ENCODE peak calls at places on chromosomes 11 and 22, in four cellular contexts. V is brain microvascular endothelial cell, O is pancreas, W is caudate nucleus. F is an unnamed sample.

GRCh38 chr22:47625013-47625385 is 862.5 kb downstream of the TBC1D22A start:
- DNase-seq in V (no peak), O (no peak), W (no peak), F (no peak)

GRCh38 chr11:123478352-123478986 is 48.4 kb downstream of the GRAMD1B start:
- DNase-seq in V (peak), O (peak), W (no peak), F (no peak)

GRCh38 chr22:17013396-17014100 is 5.5 kb upstream of the GAB4 start:
- DNase-seq in V (no peak), O (no peak), W (no peak), F (no peak)

GRCh38 chr11:64687204-64687603 is 35.8 kb downstream of the NRXN2 start:
- DNase-seq in V (no peak), O (no peak), W (peak), F (peak)

GRCh38 chr22:23157560-23158515 is 12.6 kb downstream of the RAB36 start:
- DNase-seq in V (no peak), O (no peak), W (no peak), F (no peak)

GRCh38 chr11:107898270-107898669 is 30.0 kb upstream of the RAB39A start:
- DNase-seq in V (peak), O (no peak), W (no peak), F (no peak)

GRCh38 chr11:112225753-112226061 is 521 bp upstream of the PTS start:
- DNase-seq in V (peak), O (no peak), W (no peak), F (peak)

GRCh38 chr11:77322926-77323590 is 21.6 kb upstream of the GDPD4 start:
- DNase-seq in V (no peak), O (no peak), W (no peak), F (no peak)

GRCh38 chr22:23533771-23534191 is 46.3 kb downstream of the IGLL1 start:
- DNase-seq in V (no peak), O (no peak), W (no peak), F (no peak)

GRCh38 chr22:23549198-23549595 is 30.9 kb downstream of the IGLL1 start:
- DNase-seq in V (no peak), O (no peak), W (no peak), F (no peak)

GRCh38 chr11:13278620-13279486 is 1.3 kb downstream of the BMAL1 start:
- DNase-seq in V (no peak), O (peak), W (no peak), F (no peak)

GRCh38 chr11:45528435-45528834 is 137.0 kb downstream of the CHST1 start:
- DNase-seq in V (no peak), O (no peak), W (no peak), F (no peak)

GRCh38 chr11:66476173-66476840 is 3.9 kb upstream of the DPP3 start:
- DNase-seq in V (no peak), O (no peak), W (no peak), F (no peak)

GRCh38 chr11:3836903-3837302 is 3.9 kb downstream of the RHOG start:
- DNase-seq in V (no peak), O (peak), W (no peak), F (no peak)

GRCh38 chr11:84106560-84106959 is 820.4 kb upstream of the CCDC90B start:
- DNase-seq in V (no peak), O (no peak), W (no peak), F (no peak)

GRCh38 chr11:81005595-81005994 is 1564.8 kb upstream of the TENM4 start:
- DNase-seq in V (peak), O (no peak), W (no peak), F (no peak)

GRCh38 chr11:111439905-111440304 is 60.8 kb upstream of the POU2AF1 start:
- DNase-seq in V (no peak), O (no peak), W (no peak), F (no peak)

GRCh38 chr11:93350835-93351234 is 20.3 kb downstream of the DEUP1 start:
- DNase-seq in V (no peak), O (no peak), W (no peak), F (no peak)

GRCh38 chr22:42299586-42300285 is 29.3 kb upstream of the TCF20 start:
- DNase-seq in V (no peak), O (peak), W (no peak), F (peak)

GRCh38 chr11:86099727-86100320 is 30.9 kb upstream of the PICALM start:
- DNase-seq in V (no peak), O (no peak), W (no peak), F (no peak)

GRCh38 chr22:46514592-46515207 is 22.7 kb downstream of the CELSR1 start:
- DNase-seq in V (peak), O (no peak), W (no peak), F (no peak)

GRCh38 chr11:581752-582151 is 5.5 kb downstream of the PHRF1 start:
- DNase-seq in V (no peak), O (no peak), W (no peak), F (no peak)

GRCh38 chr11:113634940-113635575 is 71.0 kb downstream of the TMPRSS5 start:
- DNase-seq in V (no peak), O (no peak), W (no peak), F (no peak)

GRCh38 chr11:86486261-86487030 is 111.8 kb downstream of the CCDC81 start:
- DNase-seq in V (no peak), O (no peak), W (no peak), F (no peak)

GRCh38 chr22:44901301-44901700 is 108.5 kb downstream of the PHF21B start:
- DNase-seq in V (no peak), O (no peak), W (no peak), F (no peak)

GRCh38 chr11:66478823-66479740 is 1.2 kb upstream of the DPP3 start:
- DNase-seq in V (peak), O (peak), W (no peak), F (no peak)

GRCh38 chr11:12411395-12411794 is 34.0 kb downstream of the PARVA start:
- DNase-seq in V (no peak), O (no peak), W (no peak), F (no peak)

GRCh38 chr11:15988693-15989231 is 367.6 kb downstream of the SOX6 start:
- DNase-seq in V (no peak), O (no peak), W (no peak), F (no peak)

GRCh38 chr11:101438126-101438525 is 145.7 kb downstream of the TRPC6 start:
- DNase-seq in V (no peak), O (no peak), W (no peak), F (no peak)

GRCh38 chr11:4074266-4074665 is 20.3 kb upstream of the RRM1 start:
- DNase-seq in V (no peak), O (no peak), W (no peak), F (no peak)

GRCh38 chr11:80388536-80388935 is 947.7 kb upstream of the TENM4 start:
- DNase-seq in V (no peak), O (no peak), W (no peak), F (no peak)

GRCh38 chr11:122963981-122964380 is 17.7 kb downstream of the BSX start:
- DNase-seq in V (no peak), O (no peak), W (no peak), F (no peak)

DNA sequence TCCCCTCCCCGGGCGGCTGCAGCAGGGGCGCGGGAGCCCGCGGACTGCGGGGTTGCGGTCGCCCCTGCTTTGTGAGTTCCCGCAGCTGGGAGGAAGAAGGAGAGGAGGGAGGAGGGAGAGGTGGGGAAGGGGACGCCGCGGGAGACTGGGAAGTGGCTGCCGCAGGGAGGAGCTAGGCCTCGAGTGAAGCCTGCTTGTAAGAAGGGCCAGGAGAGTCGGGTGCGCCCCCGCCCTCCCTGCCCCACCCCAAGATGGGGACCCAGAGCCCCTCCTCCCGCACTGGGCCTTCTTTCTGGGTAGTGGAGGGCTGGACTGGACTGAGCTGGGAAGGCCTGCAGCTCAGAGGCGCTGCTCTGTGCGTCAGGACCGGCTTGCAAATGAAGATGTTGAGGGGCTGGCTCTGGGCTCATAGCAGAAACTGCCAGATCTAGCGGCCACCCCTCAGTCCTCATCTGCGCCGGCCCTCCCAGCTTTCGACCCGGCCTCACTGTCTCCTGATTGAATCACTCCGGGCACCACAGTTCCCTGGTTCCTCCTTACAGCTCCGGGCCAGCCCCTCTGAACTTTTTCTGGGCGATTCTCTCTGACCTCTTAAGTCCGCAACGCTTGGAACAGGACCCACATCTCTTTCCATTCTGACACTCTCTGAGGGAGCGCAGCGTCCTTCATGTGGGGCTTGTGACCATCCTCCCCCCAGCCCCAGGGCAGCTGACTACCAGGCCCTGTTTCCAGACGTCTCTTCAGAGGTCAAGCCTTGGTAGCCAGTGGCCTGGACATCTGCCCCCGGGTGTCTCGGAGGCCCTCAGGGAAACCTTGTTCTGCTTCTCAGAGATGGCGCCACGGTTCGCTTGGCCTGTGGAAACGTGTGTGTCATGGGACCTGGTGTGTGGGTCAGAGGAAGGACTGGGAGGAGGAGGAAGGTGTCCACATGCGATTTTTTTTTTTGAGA is 21.9 kb downstream of the SERPINH1 start:
- DNase-seq in V (no peak), O (peak), W (no peak), F (peak)
- H3K27ac ChIP-seq in V (peak), O (peak), W (peak), F (peak)

GRCh38 chr22:19743626-19744025 is 17.0 kb upstream of the TBX1 start:
- DNase-seq in V (no peak), O (no peak), W (no peak), F (no peak)
- H3K27ac ChIP-seq in V (no peak), O (no peak), W (no peak), F (no peak)

GRCh38 chr22:49780281-49780991 is 47.2 kb downstream of the BRD1 start:
- DNase-seq in V (no peak), O (no peak), W (no peak), F (no peak)
- H3K27ac ChIP-seq in V (no peak), O (no peak), W (no peak), F (no peak)

GRCh38 chr11:124950606-124951330 is 3.2 kb upstream of the CCDC15 start:
- DNase-seq in V (no peak), O (no peak), W (no peak), F (no peak)

GRCh38 chr11:124945826-124946225 is 8.2 kb upstream of the CCDC15 start:
- DNase-seq in V (no peak), O (no peak), W (no peak), F (no peak)

GRCh38 chr11:124946735-124947141 is 7.3 kb upstream of the CCDC15 start:
- DNase-seq in V (no peak), O (no peak), W (peak), F (no peak)

GRCh38 chr11:124953753-124954624 is at the start of gene CCDC15:
- DNase-seq in V (peak), O (peak), W (peak), F (peak)

DNA sequence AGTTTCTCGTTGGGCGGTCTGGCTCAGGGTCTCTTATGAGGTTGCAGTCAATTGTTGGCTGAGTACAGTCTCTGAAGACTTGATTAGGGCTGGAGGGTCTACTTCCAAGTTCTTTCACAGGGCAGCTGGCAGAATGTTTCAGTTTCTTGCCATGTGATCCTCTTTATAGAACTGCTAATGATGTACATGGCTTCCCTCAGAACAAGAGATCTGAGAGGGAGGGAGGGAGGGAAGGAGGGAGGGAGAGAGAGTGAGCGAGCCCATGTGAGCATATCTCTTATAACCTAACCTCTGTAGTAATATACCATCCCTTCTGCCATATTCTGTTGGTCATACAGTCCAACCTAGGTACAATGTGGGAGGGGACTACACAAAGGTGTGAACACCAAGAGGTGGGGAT is 2.7 kb upstream of the CCDC15 start:
- DNase-seq in V (no peak), O (no peak), W (no peak), F (no peak)
- H3K27ac ChIP-seq in V (no peak), O (no peak), W (no peak), F (no peak)

DNA sequence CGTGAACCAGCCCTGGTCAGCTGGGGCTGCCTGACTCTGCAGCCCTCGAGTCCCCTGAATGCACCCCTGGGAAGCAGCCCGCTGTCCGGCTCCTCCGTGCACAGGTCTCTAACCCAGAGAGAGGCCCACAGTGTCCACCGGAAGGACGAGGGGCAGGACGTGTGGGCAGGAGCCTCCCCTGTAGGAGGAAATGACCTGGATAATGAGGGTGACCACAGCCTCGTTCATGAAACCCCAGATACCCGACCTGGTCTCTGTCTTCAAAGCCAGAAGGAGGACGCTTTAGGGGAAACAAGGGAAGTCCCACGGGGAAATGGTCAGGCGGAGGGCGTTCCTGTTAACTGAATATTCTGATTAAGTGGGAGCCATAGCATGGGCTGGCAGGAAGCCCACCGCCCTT is 23.3 kb downstream of the LIF start:
- DNase-seq in V (no peak), O (no peak), W (no peak), F (no peak)
- H3K27ac ChIP-seq in V (no peak), O (no peak), W (no peak), F (no peak)

GRCh38 chr11:70497536-70498075 is 99.3 kb downstream of the CTTN start:
- DNase-seq in V (no peak), O (no peak), W (no peak), F (no peak)
- H3K27ac ChIP-seq in V (no peak), O (no peak), W (no peak), F (no peak)

GRCh38 chr11:62599909-62600308 is 1.8 kb downstream of the MTA2 start:
- DNase-seq in V (no peak), O (no peak), W (no peak), F (no peak)
- H3K27ac ChIP-seq in V (no peak), O (no peak), W (peak), F (peak)

F was measured in tibial nerve.